ENCODE peak calls at places on chromosome 16, in five cellular contexts. H, L, T, Z and Q are unnamed samples.

GRCh38 chr16:84660973-84661372 is 12.7 kb downstream of the KLHL36 start:
- DNase-seq in H (no peak), L (no peak), T (no peak), Z (no peak), Q (no peak)

GRCh38 chr16:24992696-24993095 is 22.5 kb downstream of the ARHGAP17 start:
- DNase-seq in H (no peak), L (no peak), T (no peak), Z (no peak), Q (no peak)

GRCh38 chr16:60107467-60107866 is 1373.4 kb upstream of the GOT2 start:
- DNase-seq in H (no peak), L (no peak), T (no peak), Z (no peak), Q (peak)

GRCh38 chr16:75251280-75252048 is at the start of gene BCAR1:
- DNase-seq in H (no peak), L (peak), T (peak), Z (peak), Q (peak)

GRCh38 chr16:77212736-77213541 is 13.7 kb downstream of the SYCE1L start:
- DNase-seq in H (peak), L (peak), T (peak), Z (peak), Q (peak)

GRCh38 chr16:84648595-84649510 is 542 bp downstream of the KLHL36 start:
- DNase-seq in H (no peak), L (peak), T (no peak), Z (peak), Q (no peak)

GRCh38 chr16:69889295-69889964 is 61.7 kb upstream of the CLEC18A start:
- DNase-seq in H (no peak), L (no peak), T (no peak), Z (no peak), Q (no peak)

GRCh38 chr16:1481906-1482835 is 6.6 kb downstream of the PTX4 start:
- DNase-seq in H (no peak), L (no peak), T (no peak), Z (peak), Q (no peak)

GRCh38 chr16:2530629-2531318 is 434 bp downstream of the CEMP1 start:
- DNase-seq in H (no peak), L (peak), T (peak), Z (no peak), Q (no peak)

GRCh38 chr16:50371936-50372595 is 3.3 kb upstream of the BRD7 start:
- DNase-seq in H (no peak), L (no peak), T (peak), Z (no peak), Q (peak)

GRCh38 chr16:6317924-6318323 is 1014.7 kb upstream of the RBFOX1 start:
- DNase-seq in H (no peak), L (no peak), T (no peak), Z (no peak), Q (no peak)

GRCh38 chr16:7545251-7545650 is 212.6 kb downstream of the RBFOX1 start:
- DNase-seq in H (no peak), L (no peak), T (no peak), Z (no peak), Q (no peak)

GRCh38 chr16:48082516-48082915 is 73.3 kb downstream of the ABCC12 start:
- DNase-seq in H (no peak), L (no peak), T (no peak), Z (no peak), Q (no peak)

GRCh38 chr16:7615565-7615964 is 282.9 kb downstream of the RBFOX1 start:
- DNase-seq in H (no peak), L (no peak), T (no peak), Z (no peak), Q (no peak)